ENCODE peak calls at places on chromosomes 1 and 21, in four cellular contexts. C, T, D and Z are unnamed samples.

GRCh38 chr1:211614615-211615014 is 35.7 kb upstream of the SLC30A1 start:
- DNase-seq in C (no peak), T (no peak), D (no peak), Z (no peak)

GRCh38 chr1:99808391-99809115 is 41.6 kb upstream of the AGL start:
- DNase-seq in C (peak; percentile 74), T (peak; percentile 87), D (peak; percentile 53), Z (peak; percentile 35)

GRCh38 chr1:211281322-211282022 is 22.3 kb downstream of the RCOR3 start:
- DNase-seq in C (no peak), T (peak; percentile 49), D (no peak), Z (no peak)

GRCh38 chr1:64514197-64514765 is 44.4 kb downstream of the CACHD1 start:
- DNase-seq in C (no peak), T (peak; percentile 92), D (peak; percentile 25), Z (no peak)

GRCh38 chr1:19028110-19028509 is 71.6 kb upstream of the IFFO2 start:
- DNase-seq in C (no peak), T (no peak), D (no peak), Z (no peak)

GRCh38 chr1:242146640-242147039 is 147.7 kb upstream of the MAP1LC3C start:
- DNase-seq in C (no peak), T (no peak), D (no peak), Z (no peak)

GRCh38 chr1:66527688-66528087 is 6.3 kb upstream of the SGIP1 start:
- DNase-seq in C (no peak), T (peak; percentile 72), D (no peak), Z (no peak)

GRCh38 chr1:23132033-23132432 is 36.6 kb downstream of the LUZP1 start:
- DNase-seq in C (no peak), T (no peak), D (no peak), Z (no peak)

GRCh38 chr1:177525176-177525575 is 354.4 kb downstream of the BRINP2 start:
- DNase-seq in C (no peak), T (no peak), D (no peak), Z (no peak)

GRCh38 chr1:1776672-1777393 is 1.4 kb downstream of the NADK start:
- DNase-seq in C (no peak), T (no peak), D (no peak), Z (no peak)

GRCh38 chr1:214276786-214277185 is 4.2 kb upstream of the SMYD2 start:
- DNase-seq in C (no peak), T (no peak), D (no peak), Z (no peak)

GRCh38 chr1:32981003-32981909 is 16.6 kb upstream of the RNF19B start:
- DNase-seq in C (no peak), T (peak; percentile 91), D (peak; percentile 90), Z (peak; percentile 94)

GRCh38 chr21:26946744-26947446 is 20.0 kb downstream of the ADAMTS5 start:
- DNase-seq in C (no peak), T (no peak), D (no peak), Z (no peak)

GRCh38 chr21:41752231-41752681 is 14.6 kb downstream of the RIPK4 start:
- DNase-seq in C (no peak), T (peak; percentile 38), D (no peak), Z (peak; percentile 60)

GRCh38 chr1:85578321-85579295 is 2.0 kb upstream of the CCN1 start:
- DNase-seq in C (peak; percentile 68), T (peak; percentile 99), D (no peak), Z (no peak)

GRCh38 chr1:200075938-200076546 is 48.5 kb downstream of the NR5A2 start:
- DNase-seq in C (no peak), T (peak; percentile 85), D (no peak), Z (no peak)

GRCh38 chr21:16239659-16240265 is 510.0 kb downstream of the USP25 start:
- DNase-seq in C (no peak), T (no peak), D (no peak), Z (no peak)

GRCh38 chr1:156615946-156616345 is 3.3 kb upstream of the HAPLN2 start:
- DNase-seq in C (no peak), T (no peak), D (no peak), Z (no peak)

GRCh38 chr1:9689971-9690381 is 38.4 kb downstream of the PIK3CD start:
- DNase-seq in C (peak; percentile 45), T (no peak), D (no peak), Z (no peak)

GRCh38 chr1:46550751-46551231 is 656 bp downstream of the KNCN start:
- DNase-seq in C (no peak), T (no peak), D (no peak), Z (no peak)

GRCh38 chr21:28298251-28298672 is 694.4 kb downstream of the LTN1 start:
- DNase-seq in C (no peak), T (peak; percentile 72), D (no peak), Z (no peak)

GRCh38 chr1:152459596-152460528 is 45.8 kb upstream of the CRNN start:
- DNase-seq in C (peak; percentile 47), T (peak; percentile 18), D (peak; percentile 95), Z (no peak)
- H3K9ac ChIP-seq in C (no peak overlapping the region), T (no peak overlapping the region), D (no peak overlapping the region), Z (no peak overlapping the region)

DNA sequence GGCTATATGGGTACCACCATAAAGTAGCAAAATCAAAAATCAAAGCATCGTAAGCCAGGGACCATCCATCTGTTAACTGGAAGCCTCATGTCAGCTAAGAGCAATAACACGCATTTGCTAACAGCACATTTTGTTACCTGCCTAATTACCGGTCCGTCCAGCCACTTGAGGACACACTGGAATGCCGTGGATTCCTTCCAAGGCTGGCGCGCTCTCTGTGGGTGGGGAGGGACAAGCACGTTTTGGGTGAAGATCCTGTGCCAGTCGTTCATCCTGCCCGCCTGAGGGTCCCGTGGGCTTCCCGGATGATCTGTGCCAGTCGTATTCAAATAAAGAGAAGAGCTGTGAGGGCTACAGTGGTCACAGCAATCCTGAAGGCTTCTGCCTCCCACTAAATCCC is 6.2 kb downstream of the NPHP4 start:
- DNase-seq in C (no peak), T (no peak), D (no peak), Z (no peak)
- H2AFZ ChIP-seq in C (no peak overlapping the region), T (no peak overlapping the region), D (no peak overlapping the region), Z (no peak overlapping the region)

GRCh38 chr1:3503525-3503886 is 49.0 kb downstream of the ARHGEF16 start:
- DNase-seq in C (peak; percentile 73), T (no peak), D (no peak), Z (no peak)

GRCh38 chr1:3504823-3505155 is 50.3 kb downstream of the ARHGEF16 start:
- DNase-seq in C (no peak), T (no peak), D (no peak), Z (no peak)

GRCh38 chr1:3506041-3506440 is 51.6 kb downstream of the ARHGEF16 start:
- DNase-seq in C (no peak), T (no peak), D (no peak), Z (no peak)

GRCh38 chr1:3504151-3504822 is 49.8 kb downstream of the ARHGEF16 start:
- DNase-seq in C (no peak), T (peak; percentile 89), D (no peak), Z (peak; percentile 41)

DNA sequence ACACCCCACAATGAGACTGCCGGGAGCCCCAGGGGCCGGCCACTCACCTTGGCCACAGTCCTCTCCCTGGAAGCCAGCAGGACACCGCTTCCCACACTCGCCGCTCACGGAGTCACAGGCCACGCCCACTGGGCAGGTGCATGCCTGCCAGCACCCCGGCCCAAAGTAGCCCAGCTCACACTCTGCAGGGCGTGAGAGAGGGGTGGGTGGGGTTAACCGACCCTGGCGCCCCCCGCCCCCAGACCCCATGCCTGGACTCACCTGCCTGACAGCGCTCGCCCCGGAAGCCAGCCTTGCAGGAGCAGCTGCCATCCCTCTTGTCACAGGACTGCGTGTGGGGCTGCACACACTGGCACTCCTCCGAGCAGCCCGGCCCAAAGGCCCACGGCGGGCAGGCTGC is 50.7 kb downstream of the ARHGEF16 start:
- DNase-seq in C (no peak), T (no peak), D (no peak), Z (no peak)
- H3K27ac ChIP-seq in C (no peak overlapping the region), T (no peak overlapping the region), D (no peak overlapping the region), Z (no peak overlapping the region)

DNA sequence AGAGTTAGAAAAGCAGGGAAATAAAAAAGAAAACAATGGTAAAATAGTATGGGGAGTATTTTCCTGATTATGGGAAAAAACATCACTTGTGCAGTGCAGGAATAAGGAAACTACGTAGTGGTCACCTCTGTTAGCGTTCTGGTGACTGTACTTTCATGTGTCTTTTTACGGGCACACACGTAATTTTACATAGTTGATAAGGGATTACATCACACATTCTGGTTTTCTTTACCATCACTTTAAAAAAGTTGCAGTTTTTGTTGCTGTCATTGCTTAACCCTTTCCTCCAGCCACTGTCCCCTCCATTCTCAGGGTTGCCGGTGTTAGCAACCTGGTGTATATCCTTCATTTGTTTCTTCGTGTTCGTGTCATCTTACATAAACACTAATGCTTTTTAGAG is 35.1 kb downstream of the CNIH3 start:
- DNase-seq in C (no peak), T (no peak), D (no peak), Z (no peak)
- H3K9ac ChIP-seq in C (no peak overlapping the region), T (no peak overlapping the region), D (no peak overlapping the region), Z (no peak overlapping the region)